ENCODE peak calls at places on chromosome X, in six cellular contexts. Z is A549, O is cardiac fibroblast, Y is sigmoid colon, B is ascending aorta, W is fibroblast of pulmonary artery. F is an unnamed sample.

GRCh38 chrX:23061116-23061515 is 61.4 kb downstream of the DDX53 start:
- DNase-seq in W (no peak), Z (no peak), O (no peak), Y (no peak), B (no peak), F (no peak)

GRCh38 chrX:115023139-115023538 is 5.7 kb upstream of the IL13RA2 start:
- DNase-seq in Z (no peak), O (peak; percentile 72), W (peak; percentile 79), B (no peak), Y (no peak), F (peak; percentile 52)

GRCh38 chrX:47849776-47850175 is 13.1 kb downstream of the ZNF81 start:
- DNase-seq in B (no peak), O (no peak), W (no peak), Y (no peak), Z (no peak), F (no peak)

GRCh38 chrX:104324871-104325585 is 70.3 kb upstream of the ESX1 start:
- DNase-seq in B (no peak), Z (no peak), O (peak; percentile 60), W (no peak), Y (no peak), F (no peak)

GRCh38 chrX:154818916-154819770 is 13.9 kb upstream of the MPP1 start:
- DNase-seq in B (no peak), W (no peak), Y (no peak), Z (no peak), O (no peak), F (no peak)

GRCh38 chrX:23660766-23661132 is 6.5 kb upstream of the PRDX4 start:
- DNase-seq in Z (no peak), B (no peak), Y (no peak), O (no peak), W (no peak), F (no peak)

GRCh38 chrX:42783456-42783855 is 5.5 kb upstream of the PPP1R2C start:
- DNase-seq in Y (no peak), O (no peak), W (no peak), Z (no peak), B (no peak), F (no peak)

GRCh38 chrX:134469481-134469880 is 9.5 kb downstream of the HPRT1 start:
- DNase-seq in Y (no peak), B (no peak), Z (no peak), O (peak; percentile 60), W (peak; percentile 44), F (peak; percentile 52)

GRCh38 chrX:120857240-120857639 is 18.4 kb downstream of the CT47B1 start:
- DNase-seq in Y (no peak), Z (no peak), O (peak; percentile 5), B (no peak), W (peak; percentile 1), F (peak; percentile 6)

GRCh38 chrX:145817666-145818521 is at the start of gene SLITRK2:
- DNase-seq in Y (no peak), B (no peak), W (no peak), Z (no peak), O (no peak), F (no peak)

GRCh38 chrX:2696698-2697215 is 5.7 kb downstream of the CD99 start:
- DNase-seq in Y (no peak), O (peak; percentile 97), B (no peak), Z (no peak), W (peak; percentile 93), F (peak; percentile 81)

GRCh38 chrX:41382699-41383645 is 49.0 kb downstream of the DDX3X start:
- DNase-seq in O (peak; percentile 81), Y (no peak), W (peak; percentile 63), Z (no peak), B (no peak), F (peak; percentile 63)

GRCh38 chrX:153829799-153830631 is at the start of gene PDZD4:
- DNase-seq in Z (no peak), B (no peak), Y (peak; percentile 59), O (no peak), W (no peak), F (no peak)

GRCh38 chrX:30060718-30061117 is 154.6 kb upstream of the MAGEB2 start:
- DNase-seq in Z (no peak), B (no peak), Y (no peak), W (peak; percentile 31), O (peak; percentile 26), F (peak; percentile 44)
- TF ChIP-seq CTCF in Z (peak; percentile 37), B (no peak), Y (no peak), W (peak; percentile 55), O (peak; percentile 46), F (peak; percentile 66)

GRCh38 chrX:9355739-9356138 is 109.1 kb upstream of the TBL1X start:
- DNase-seq in Z (no peak), B (no peak), Y (no peak), W (no peak), O (no peak), F (no peak)

GRCh38 chrX:9352243-9352642 is 112.6 kb upstream of the TBL1X start:
- DNase-seq in Z (no peak), B (no peak), W (no peak), O (no peak), Y (no peak), F (no peak)

GRCh38 chrX:9351112-9351511 is 113.7 kb upstream of the TBL1X start:
- DNase-seq in W (no peak), Z (no peak), B (no peak), O (no peak), Y (no peak), F (no peak)

GRCh38 chrX:9354918-9355317 is 109.9 kb upstream of the TBL1X start:
- DNase-seq in W (no peak), O (no peak), Y (no peak), B (no peak), Z (no peak), F (no peak)

DNA sequence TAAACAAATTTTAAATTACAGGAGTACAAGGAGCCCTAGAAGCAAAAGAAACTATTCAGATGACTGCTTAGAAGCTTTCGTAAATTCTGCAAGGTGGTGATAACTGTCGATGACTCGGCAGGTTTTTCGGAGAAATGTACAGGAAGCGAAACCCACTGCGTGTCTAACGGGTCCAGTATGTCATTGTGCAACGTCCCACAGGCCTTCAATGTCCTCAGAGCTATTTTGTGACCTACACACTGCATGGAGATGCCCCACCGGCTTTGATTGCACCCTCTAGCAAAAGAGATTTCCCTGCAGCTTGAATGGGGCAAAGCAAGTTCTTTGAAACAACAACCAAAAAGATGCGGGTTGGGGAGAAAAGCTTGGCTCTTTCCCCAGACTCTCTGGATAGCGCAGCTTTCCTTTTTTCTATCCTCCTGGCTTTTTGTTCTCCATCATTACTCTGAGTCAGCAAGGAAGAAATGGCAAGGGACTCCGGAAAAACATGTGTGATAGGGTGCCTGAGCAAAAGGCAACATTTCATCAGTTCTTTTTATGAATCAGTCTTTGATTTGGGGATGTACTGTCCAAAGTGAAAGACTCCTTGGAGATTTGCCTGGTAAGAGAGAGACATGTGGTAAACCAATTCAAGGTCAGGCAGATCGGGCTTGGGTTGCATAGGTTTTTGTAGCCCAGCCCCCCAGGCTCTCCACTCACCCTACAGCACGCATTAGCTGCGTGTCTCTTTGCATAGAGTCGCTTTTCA is 112.0 kb upstream of the TBL1X start:
- DNase-seq in Y (no peak), Z (no peak), B (peak; percentile 16), O (peak; percentile 84), W (peak; percentile 79), F (peak; percentile 49)
- H3K4me3 ChIP-seq in Y (no peak overlapping the region), Z (no peak overlapping the region), B (peak overlapping the region; percentile 16), O (no peak overlapping the region), W (peak overlapping the region; percentile 27), F (no peak overlapping the region)

GRCh38 chrX:38166478-38167083 is 54.1 kb downstream of the SRPX start:
- DNase-seq in O (peak; percentile 48), W (peak; percentile 41), B (no peak), Y (no peak), Z (peak; percentile 4), F (peak; percentile 50)
- TF ChIP-seq CTCF in O (peak; percentile 20), W (peak; percentile 40), B (peak; percentile 54), Y (no peak), Z (peak; percentile 67), F (peak; percentile 52)

DNA sequence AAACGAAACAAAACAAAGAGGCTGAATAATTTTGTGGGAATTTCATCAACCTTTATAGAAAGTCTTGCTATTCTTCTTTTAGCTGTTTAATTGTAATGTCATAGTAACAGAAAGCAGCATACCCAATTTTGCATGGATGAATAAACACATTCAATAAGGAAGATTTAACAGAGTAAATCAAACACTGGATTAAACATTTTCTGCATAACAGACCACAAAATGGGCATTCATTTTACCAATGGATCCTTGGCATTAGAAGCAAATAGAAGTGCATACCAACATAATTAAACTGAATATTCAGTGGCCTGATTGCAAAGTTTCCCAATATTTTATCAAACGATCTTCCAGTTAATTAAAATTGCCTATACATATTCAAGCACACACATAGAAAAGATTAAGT is 4.4 kb upstream of the CHM start:
- DNase-seq in O (no peak), Y (no peak), W (no peak), Z (no peak), B (no peak), F (no peak)
- H3K4me3 ChIP-seq in O (no peak overlapping the region), Y (no peak overlapping the region), W (no peak overlapping the region), Z (no peak overlapping the region), B (no peak overlapping the region), F (no peak overlapping the region)

GRCh38 chrX:152817082-152817744 is 13.3 kb downstream of the CETN2 start:
- DNase-seq in Y (no peak), W (peak; percentile 51), O (peak; percentile 56), B (no peak), Z (no peak), F (peak; percentile 67)
- TF ChIP-seq CTCF in Y (no peak), W (peak; percentile 53), O (peak; percentile 52), B (no peak), Z (peak; percentile 65), F (peak; percentile 72)

DNA sequence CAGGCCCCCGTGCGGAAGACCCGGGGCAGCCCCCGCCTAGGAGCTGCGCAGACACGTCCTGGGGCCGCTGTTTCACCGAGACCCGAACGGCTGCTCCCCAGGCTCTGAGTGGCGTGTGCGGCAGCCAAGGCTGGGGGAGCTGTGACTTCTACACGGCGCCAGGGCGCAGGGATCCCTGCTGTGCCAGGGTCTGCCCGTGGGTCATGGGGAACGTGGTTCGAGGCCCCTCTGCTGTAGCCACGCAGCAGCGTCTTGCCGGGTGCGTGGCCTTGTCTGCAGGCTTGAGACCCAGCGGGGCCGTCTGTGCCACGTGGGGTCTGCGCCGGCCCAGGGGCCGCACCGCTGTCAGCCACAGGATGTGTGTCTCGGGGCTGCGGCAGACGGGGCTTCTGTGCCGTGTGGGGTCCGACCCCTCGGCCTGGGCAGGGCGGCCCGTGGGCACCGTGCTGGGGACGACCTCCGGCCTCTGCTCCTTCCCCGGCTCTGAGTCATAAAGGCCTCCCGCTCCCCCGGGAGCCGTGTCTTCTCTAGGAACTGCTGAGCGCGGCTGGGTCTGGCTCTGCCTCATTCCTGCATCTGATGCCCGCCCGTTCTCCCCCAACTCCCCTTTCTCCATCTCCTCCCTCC is 12.7 kb upstream of the GTPBP6 start:
- DNase-seq in O (peak; percentile 60), W (peak; percentile 38), B (no peak), Y (peak; percentile 62), Z (no peak), F (peak; percentile 56)
- H3K4me3 ChIP-seq in O (no peak overlapping the region), W (no peak overlapping the region), B (no peak overlapping the region), Y (no peak overlapping the region), Z (no peak overlapping the region), F (peak overlapping the region; percentile 3)